ENCODE peak calls at places on chromosome 20, in six cellular contexts. One of them, this sample, is unnamed.

GRCh38 chr20:63709149-63709527 is 1.3 kb downstream of the ZGPAT start:
- DNase-seq in endothelial cell: peak; percentile 5
- DNase-seq in activated CD8-positive, alpha-beta memory T cell treated with anti-CD3 and anti-CD28 coated beads for 1 hour: no peak
- DNase-seq in B cell: peak; percentile 39
- DNase-seq in A549: no peak
- DNase-seq in nephron progenitor cell: no peak
- DNase-seq in this sample: no peak

GRCh38 chr20:23160536-23161243 is 74.6 kb upstream of the CD93 start:
- DNase-seq in B cell: peak; percentile 2
- DNase-seq in A549: no peak
- DNase-seq in nephron progenitor cell: no peak
- DNase-seq in endothelial cell: no peak
- DNase-seq in activated CD8-positive, alpha-beta memory T cell treated with anti-CD3 and anti-CD28 coated beads for 1 hour: no peak
- DNase-seq in this sample: no peak

GRCh38 chr20:44422083-44422482 is 53.6 kb upstream of the TTPAL start:
- DNase-seq in A549: no peak
- DNase-seq in B cell: no peak
- DNase-seq in activated CD8-positive, alpha-beta memory T cell treated with anti-CD3 and anti-CD28 coated beads for 1 hour: no peak
- DNase-seq in endothelial cell: no peak
- DNase-seq in nephron progenitor cell: no peak
- DNase-seq in this sample: no peak

GRCh38 chr20:47063407-47063806 is 168.8 kb downstream of the EYA2 start:
- DNase-seq in activated CD8-positive, alpha-beta memory T cell treated with anti-CD3 and anti-CD28 coated beads for 1 hour: no peak
- DNase-seq in B cell: no peak
- DNase-seq in A549: no peak
- DNase-seq in endothelial cell: no peak
- DNase-seq in nephron progenitor cell: no peak
- DNase-seq in this sample: no peak

GRCh38 chr20:35947489-35947888 is 6.8 kb downstream of the SCAND1 start:
- DNase-seq in nephron progenitor cell: peak; percentile 8
- DNase-seq in activated CD8-positive, alpha-beta memory T cell treated with anti-CD3 and anti-CD28 coated beads for 1 hour: no peak
- DNase-seq in endothelial cell: peak; percentile 28
- DNase-seq in B cell: no peak
- DNase-seq in A549: peak; percentile 68
- DNase-seq in this sample: no peak

GRCh38 chr20:40692240-40693011 is 3.4 kb upstream of the MAFB start:
- DNase-seq in B cell: no peak
- DNase-seq in A549: no peak
- DNase-seq in nephron progenitor cell: peak; percentile 41
- DNase-seq in endothelial cell: no peak
- DNase-seq in activated CD8-positive, alpha-beta memory T cell treated with anti-CD3 and anti-CD28 coated beads for 1 hour: no peak
- DNase-seq in this sample: no peak

GRCh38 chr20:58609026-58609425 is 42.1 kb upstream of the STX16 start:
- DNase-seq in endothelial cell: no peak
- DNase-seq in nephron progenitor cell: no peak
- DNase-seq in A549: no peak
- DNase-seq in B cell: no peak
- DNase-seq in activated CD8-positive, alpha-beta memory T cell treated with anti-CD3 and anti-CD28 coated beads for 1 hour: no peak
- DNase-seq in this sample: no peak

GRCh38 chr20:32966881-32967781 is 37.1 kb downstream of the SUN5 start:
- DNase-seq in nephron progenitor cell: no peak
- DNase-seq in A549: no peak
- DNase-seq in B cell: peak; percentile 39
- DNase-seq in endothelial cell: no peak
- DNase-seq in activated CD8-positive, alpha-beta memory T cell treated with anti-CD3 and anti-CD28 coated beads for 1 hour: no peak
- DNase-seq in this sample: no peak

GRCh38 chr20:17343631-17344447 is 117.0 kb downstream of the PCSK2 start:
- DNase-seq in endothelial cell: no peak
- DNase-seq in nephron progenitor cell: no peak
- DNase-seq in activated CD8-positive, alpha-beta memory T cell treated with anti-CD3 and anti-CD28 coated beads for 1 hour: no peak
- DNase-seq in B cell: no peak
- DNase-seq in A549: no peak
- DNase-seq in this sample: no peak

GRCh38 chr20:61426361-61426760 is 174.3 kb downstream of the CDH4 start:
- DNase-seq in nephron progenitor cell: no peak
- DNase-seq in B cell: no peak
- DNase-seq in activated CD8-positive, alpha-beta memory T cell treated with anti-CD3 and anti-CD28 coated beads for 1 hour: no peak
- DNase-seq in A549: no peak
- DNase-seq in endothelial cell: no peak
- DNase-seq in this sample: no peak

GRCh38 chr20:890671-891070 is 25.5 kb downstream of the ANGPT4 start:
- DNase-seq in nephron progenitor cell: no peak
- DNase-seq in B cell: no peak
- DNase-seq in endothelial cell: no peak
- DNase-seq in activated CD8-positive, alpha-beta memory T cell treated with anti-CD3 and anti-CD28 coated beads for 1 hour: no peak
- DNase-seq in A549: no peak
- DNase-seq in this sample: no peak

GRCh38 chr20:63934271-63935068 is 21.7 kb downstream of the UCKL1 start:
- DNase-seq in B cell: no peak
- DNase-seq in A549: no peak
- DNase-seq in activated CD8-positive, alpha-beta memory T cell treated with anti-CD3 and anti-CD28 coated beads for 1 hour: no peak
- DNase-seq in nephron progenitor cell: peak; percentile 50
- DNase-seq in endothelial cell: peak; percentile 54
- DNase-seq in this sample: no peak

GRCh38 chr20:10366898-10367419 is 67.1 kb downstream of the MKKS start:
- DNase-seq in nephron progenitor cell: no peak
- DNase-seq in activated CD8-positive, alpha-beta memory T cell treated with anti-CD3 and anti-CD28 coated beads for 1 hour: no peak
- DNase-seq in endothelial cell: no peak
- DNase-seq in B cell: no peak
- DNase-seq in A549: no peak
- DNase-seq in this sample: no peak

GRCh38 chr20:433300-433975 is 25.3 kb downstream of the RBCK1 start:
- DNase-seq in endothelial cell: no peak
- DNase-seq in nephron progenitor cell: no peak
- DNase-seq in A549: no peak
- DNase-seq in B cell: no peak
- DNase-seq in activated CD8-positive, alpha-beta memory T cell treated with anti-CD3 and anti-CD28 coated beads for 1 hour: peak; percentile 27
- DNase-seq in this sample: peak; percentile 41

GRCh38 chr20:14785065-14785743 is 447.8 kb upstream of the FLRT3 start:
- DNase-seq in endothelial cell: no peak
- DNase-seq in A549: no peak
- DNase-seq in nephron progenitor cell: no peak
- DNase-seq in B cell: no peak
- DNase-seq in activated CD8-positive, alpha-beta memory T cell treated with anti-CD3 and anti-CD28 coated beads for 1 hour: no peak
- DNase-seq in this sample: no peak

GRCh38 chr20:39082686-39083085 is 120.5 kb downstream of the DHX35 start:
- DNase-seq in endothelial cell: no peak
- DNase-seq in A549: no peak
- DNase-seq in nephron progenitor cell: no peak
- DNase-seq in B cell: no peak
- DNase-seq in activated CD8-positive, alpha-beta memory T cell treated with anti-CD3 and anti-CD28 coated beads for 1 hour: no peak
- DNase-seq in this sample: no peak

This sample was measured in stimulated activated CD8-positive, alpha-beta memory T cell treated with anti-CD3 and anti-CD28 coated beads, Interleukin-7, amount 100 ng/mL, for 1 hour.